ENCODE peak calls at places on chromosome 5, in six cellular contexts. One of them, this sample, is unnamed.

GRCh38 chr5:83331842-83332241 is 139.7 kb upstream of the VCAN start:
- DNase-seq in fibroblast of lung: peak; percentile 42
- DNase-seq in bronchial epithelial cell: peak; percentile 5
- DNase-seq in MM.1S: no peak
- DNase-seq in spleen: no peak
- DNase-seq in stomach: no peak
- DNase-seq in this sample: peak; percentile 62

GRCh38 chr5:172686111-172686510 is 45.0 kb downstream of the NEURL1B start:
- DNase-seq in fibroblast of lung: peak; percentile 22
- DNase-seq in bronchial epithelial cell: no peak
- DNase-seq in MM.1S: no peak
- DNase-seq in spleen: peak; percentile 56
- DNase-seq in stomach: no peak
- DNase-seq in this sample: no peak

GRCh38 chr5:119578937-119579336 is 50.4 kb upstream of the FAM170A start:
- DNase-seq in fibroblast of lung: peak; percentile 1
- DNase-seq in bronchial epithelial cell: peak; percentile 59
- DNase-seq in MM.1S: peak; percentile 71
- DNase-seq in spleen: no peak
- DNase-seq in stomach: no peak
- DNase-seq in this sample: no peak

GRCh38 chr5:88940712-88941111 is 57.7 kb upstream of the MEF2C start:
- DNase-seq in fibroblast of lung: no peak
- DNase-seq in bronchial epithelial cell: no peak
- DNase-seq in MM.1S: peak; percentile 15
- DNase-seq in spleen: no peak
- DNase-seq in stomach: no peak
- DNase-seq in this sample: no peak

GRCh38 chr5:8644377-8644776 is 775.4 kb downstream of the MTRR start:
- DNase-seq in fibroblast of lung: no peak
- DNase-seq in bronchial epithelial cell: no peak
- DNase-seq in MM.1S: no peak
- DNase-seq in spleen: no peak
- DNase-seq in stomach: no peak
- DNase-seq in this sample: no peak

GRCh38 chr5:52787600-52788504 is at the start of the genes ITGA1 and PELO:
- DNase-seq in fibroblast of lung: peak; percentile 76
- DNase-seq in bronchial epithelial cell: peak; percentile 59
- DNase-seq in MM.1S: peak; percentile 45
- DNase-seq in spleen: peak; percentile 89
- DNase-seq in stomach: peak; percentile 65
- DNase-seq in this sample: no peak

GRCh38 chr5:160480652-160481051 is 59.0 kb downstream of the PTTG1 start:
- DNase-seq in fibroblast of lung: no peak
- DNase-seq in bronchial epithelial cell: no peak
- DNase-seq in MM.1S: no peak
- DNase-seq in spleen: no peak
- DNase-seq in stomach: no peak
- DNase-seq in this sample: no peak

GRCh38 chr5:58983496-58983895 is 400.6 kb downstream of the RAB3C start:
- DNase-seq in fibroblast of lung: peak; percentile 12
- DNase-seq in bronchial epithelial cell: no peak
- DNase-seq in MM.1S: no peak
- DNase-seq in spleen: no peak
- DNase-seq in stomach: no peak
- DNase-seq in this sample: no peak

GRCh38 chr5:109161914-109162683 is 247.7 kb downstream of the PJA2 start:
- DNase-seq in fibroblast of lung: no peak
- DNase-seq in bronchial epithelial cell: peak; percentile 74
- DNase-seq in MM.1S: no peak
- DNase-seq in spleen: no peak
- DNase-seq in stomach: no peak
- DNase-seq in this sample: peak; percentile 13

GRCh38 chr5:39780341-39780740 is 355.6 kb upstream of the DAB2 start:
- DNase-seq in fibroblast of lung: peak; percentile 72
- DNase-seq in bronchial epithelial cell: no peak
- DNase-seq in MM.1S: no peak
- DNase-seq in spleen: no peak
- DNase-seq in stomach: no peak
- DNase-seq in this sample: no peak

GRCh38 chr5:41281215-41281810 is 68.0 kb upstream of the C6 start:
- DNase-seq in fibroblast of lung: no peak
- DNase-seq in bronchial epithelial cell: no peak
- DNase-seq in MM.1S: no peak
- DNase-seq in spleen: no peak
- DNase-seq in stomach: no peak
- DNase-seq in this sample: no peak

GRCh38 chr5:172779968-172780350 is 9.0 kb upstream of the DUSP1 start:
- DNase-seq in fibroblast of lung: no peak
- DNase-seq in bronchial epithelial cell: no peak
- DNase-seq in MM.1S: no peak
- DNase-seq in spleen: no peak
- DNase-seq in stomach: no peak
- DNase-seq in this sample: no peak

DNA sequence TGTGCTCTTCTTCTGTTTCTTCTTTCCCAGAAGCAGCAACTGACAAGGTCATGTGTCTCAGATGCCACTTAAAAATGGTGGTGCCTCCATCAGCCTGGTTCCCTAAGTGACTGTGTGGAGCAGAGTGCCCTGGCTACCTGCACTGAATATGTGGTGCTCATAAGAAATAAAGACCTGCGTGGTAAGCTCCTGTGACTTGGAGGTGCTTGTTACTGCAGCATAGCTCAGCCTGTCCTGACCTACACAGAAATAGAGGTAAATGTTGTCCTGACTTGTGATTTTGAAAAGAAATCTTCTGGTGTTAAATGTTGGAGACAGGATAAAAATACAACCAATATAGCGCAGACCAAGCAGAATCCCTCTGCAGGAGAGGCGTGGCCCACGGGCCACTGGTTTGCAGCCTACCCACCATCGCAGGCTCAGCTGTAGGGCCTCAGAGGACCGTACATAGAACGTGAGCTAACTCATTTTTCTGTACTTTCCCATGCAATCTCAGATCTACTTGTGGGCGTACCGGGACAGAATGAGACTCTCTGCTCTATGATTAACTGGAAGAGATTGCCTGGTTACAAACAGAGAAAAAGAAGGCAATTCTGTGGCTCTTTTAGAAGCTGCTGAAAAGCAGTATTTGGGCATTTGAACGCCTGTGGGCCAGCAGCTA is 79.4 kb upstream of the UNC5A start:
- DNase-seq in fibroblast of lung: no peak
- DNase-seq in bronchial epithelial cell: no peak
- DNase-seq in MM.1S: no peak
- DNase-seq in spleen: peak; percentile 35
- DNase-seq in stomach: no peak
- DNase-seq in this sample: no peak
- H3K27me3 ChIP-seq in fibroblast of lung: peaks cover 44% of the 10 kb centered on the region
- H3K27me3 ChIP-seq in bronchial epithelial cell: peaks cover 7% of the 10 kb centered on the region
- H3K27me3 ChIP-seq in MM.1S: peaks cover 97% of the 10 kb centered on the region
- H3K27me3 ChIP-seq in spleen: peaks cover 97% of the 10 kb centered on the region
- H3K27me3 ChIP-seq in stomach: peaks cover 96% of the 10 kb centered on the region
- H3K27me3 ChIP-seq in this sample: peaks cover 25% of the 10 kb centered on the region

DNA sequence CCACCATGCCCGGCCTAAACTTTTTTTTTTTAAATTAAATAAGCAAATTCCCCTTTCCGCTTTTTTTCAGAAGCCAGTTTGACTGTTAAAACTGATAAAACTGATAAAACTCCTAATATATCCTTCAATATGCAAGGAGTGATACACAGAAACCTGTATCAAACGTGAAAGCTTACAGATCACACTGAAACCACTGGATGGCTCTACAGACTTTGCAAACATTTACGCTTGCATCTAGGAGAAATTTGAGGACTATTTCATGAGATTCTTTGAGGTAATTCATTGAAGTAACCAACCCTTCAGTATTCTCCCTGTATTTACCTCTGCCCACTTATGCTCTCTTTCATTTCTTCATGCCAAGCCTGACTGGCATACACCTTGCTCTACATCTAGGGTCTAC is 40.6 kb upstream of the CHD1 start:
- DNase-seq in fibroblast of lung: no peak
- DNase-seq in bronchial epithelial cell: no peak
- DNase-seq in MM.1S: no peak
- DNase-seq in spleen: no peak
- DNase-seq in stomach: no peak
- DNase-seq in this sample: no peak
- TF ChIP-seq CTCF in fibroblast of lung: no peak
- TF ChIP-seq CTCF in bronchial epithelial cell: no peak
- TF ChIP-seq CTCF in MM.1S: no peak
- TF ChIP-seq CTCF in spleen: no peak
- TF ChIP-seq CTCF in stomach: no peak
- TF ChIP-seq CTCF in this sample: no peak

DNA sequence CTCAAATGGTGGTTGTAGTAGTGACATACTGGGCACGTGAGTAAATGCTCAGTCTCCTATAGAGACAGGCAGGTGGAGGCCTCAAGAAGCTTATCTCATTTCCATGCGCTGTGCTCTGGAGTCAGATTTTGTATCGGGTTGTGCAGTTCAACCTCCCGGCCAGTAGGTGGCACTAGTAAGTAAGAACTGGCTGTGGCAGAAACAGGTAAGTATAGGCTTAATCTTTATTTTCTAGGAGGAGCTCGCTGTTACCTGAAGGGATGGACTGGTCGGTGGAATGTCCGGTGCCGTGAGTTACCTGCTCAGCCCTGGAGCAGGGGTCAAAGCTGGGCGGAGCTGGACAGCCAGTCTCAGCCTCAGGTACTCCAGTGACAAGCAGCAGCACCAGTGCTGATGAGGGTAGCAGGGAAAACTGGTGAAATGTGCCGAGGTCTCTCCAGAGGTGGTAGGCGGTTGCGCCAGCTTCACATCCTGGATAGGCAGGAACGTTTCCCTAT is 880.1 kb upstream of the SEMA6A start:
- DNase-seq in fibroblast of lung: no peak
- DNase-seq in bronchial epithelial cell: peak; percentile 57
- DNase-seq in MM.1S: peak; percentile 83
- DNase-seq in spleen: peak; percentile 71
- DNase-seq in stomach: peak; percentile 61
- DNase-seq in this sample: no peak
- H3K4me3 ChIP-seq in fibroblast of lung: no peak overlapping the region
- H3K4me3 ChIP-seq in bronchial epithelial cell: peak overlapping the region; percentile 41
- H3K4me3 ChIP-seq in MM.1S: peak overlapping the region; percentile 83
- H3K4me3 ChIP-seq in spleen: peak overlapping the region; percentile 59
- H3K4me3 ChIP-seq in stomach: peak overlapping the region; percentile 46
- H3K4me3 ChIP-seq in this sample: no peak overlapping the region

DNA sequence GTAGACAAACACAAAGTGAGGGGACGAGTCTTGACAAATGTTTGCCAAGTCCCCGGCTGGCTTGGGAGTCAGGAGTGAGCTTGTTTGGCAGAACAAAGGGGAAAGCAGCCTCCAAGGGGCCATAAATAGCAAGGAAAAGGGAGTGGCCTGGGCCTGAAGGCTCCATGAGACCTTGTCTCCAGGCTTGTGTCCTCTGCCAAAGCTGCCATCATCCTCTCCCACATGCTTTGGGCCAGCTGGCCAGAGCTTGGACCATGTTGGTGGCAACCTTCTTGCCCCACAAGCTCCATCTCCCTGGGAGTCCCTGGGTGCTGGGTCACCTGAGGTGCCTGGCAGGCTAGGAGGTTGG is 13.3 kb upstream of the PITX1 start:
- DNase-seq in fibroblast of lung: no peak
- DNase-seq in bronchial epithelial cell: no peak
- DNase-seq in MM.1S: no peak
- DNase-seq in spleen: no peak
- DNase-seq in stomach: no peak
- DNase-seq in this sample: no peak
- H3K27me3 ChIP-seq in fibroblast of lung: peaks cover 48% of the 10 kb centered on the region
- H3K27me3 ChIP-seq in bronchial epithelial cell: peaks cover 3% of the 10 kb centered on the region
- H3K27me3 ChIP-seq in MM.1S: no peaks in the 10 kb centered on the region
- H3K27me3 ChIP-seq in spleen: peaks cover 100% of the 10 kb centered on the region
- H3K27me3 ChIP-seq in stomach: peaks cover 99% of the 10 kb centered on the region
- H3K27me3 ChIP-seq in this sample: peaks cover 35% of the 10 kb centered on the region

GRCh38 chr5:170219615-170220014 is 13.2 kb upstream of the C5orf58 start:
- DNase-seq in fibroblast of lung: peak; percentile 84
- DNase-seq in bronchial epithelial cell: peak; percentile 86
- DNase-seq in MM.1S: no peak
- DNase-seq in spleen: no peak
- DNase-seq in stomach: no peak
- DNase-seq in this sample: peak; percentile 30

GRCh38 chr5:170223906-170224305 is 8.9 kb upstream of the C5orf58 start:
- DNase-seq in fibroblast of lung: no peak
- DNase-seq in bronchial epithelial cell: peak; percentile 85
- DNase-seq in MM.1S: no peak
- DNase-seq in spleen: no peak
- DNase-seq in stomach: no peak
- DNase-seq in this sample: no peak

GRCh38 chr5:170223349-170223748 is 9.4 kb upstream of the C5orf58 start:
- DNase-seq in fibroblast of lung: peak; percentile 32
- DNase-seq in bronchial epithelial cell: no peak
- DNase-seq in MM.1S: no peak
- DNase-seq in spleen: no peak
- DNase-seq in stomach: no peak
- DNase-seq in this sample: no peak

GRCh38 chr5:170220196-170220595 is 12.6 kb upstream of the C5orf58 start:
- DNase-seq in fibroblast of lung: no peak
- DNase-seq in bronchial epithelial cell: no peak
- DNase-seq in MM.1S: no peak
- DNase-seq in spleen: no peak
- DNase-seq in stomach: no peak
- DNase-seq in this sample: no peak

DNA sequence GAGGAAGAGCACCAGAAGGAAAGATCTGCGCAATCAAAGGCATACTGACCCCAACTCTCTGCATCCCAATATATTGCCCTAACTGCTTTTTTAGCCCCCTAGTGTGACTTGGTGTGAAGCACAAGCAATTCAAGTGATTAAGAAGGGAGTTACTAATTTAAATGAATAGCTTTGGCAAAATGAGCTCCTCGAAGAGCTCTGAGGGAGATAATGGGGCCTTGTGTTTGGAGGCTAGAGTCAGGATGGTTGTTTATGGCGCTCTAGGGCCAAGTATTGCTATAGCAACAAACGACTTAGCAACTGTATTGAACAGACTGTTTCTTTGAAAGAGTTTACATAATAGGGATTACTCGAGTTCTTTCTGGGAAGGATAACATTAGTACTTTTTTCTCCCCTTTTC is 11.5 kb upstream of the C5orf58 start:
- DNase-seq in fibroblast of lung: peak; percentile 37
- DNase-seq in bronchial epithelial cell: no peak
- DNase-seq in MM.1S: no peak
- DNase-seq in spleen: no peak
- DNase-seq in stomach: no peak
- DNase-seq in this sample: no peak
- TF ChIP-seq CTCF in fibroblast of lung: no peak
- TF ChIP-seq CTCF in bronchial epithelial cell: no peak
- TF ChIP-seq CTCF in MM.1S: no peak
- TF ChIP-seq CTCF in spleen: no peak
- TF ChIP-seq CTCF in stomach: no peak
- TF ChIP-seq CTCF in this sample: no peak

DNA sequence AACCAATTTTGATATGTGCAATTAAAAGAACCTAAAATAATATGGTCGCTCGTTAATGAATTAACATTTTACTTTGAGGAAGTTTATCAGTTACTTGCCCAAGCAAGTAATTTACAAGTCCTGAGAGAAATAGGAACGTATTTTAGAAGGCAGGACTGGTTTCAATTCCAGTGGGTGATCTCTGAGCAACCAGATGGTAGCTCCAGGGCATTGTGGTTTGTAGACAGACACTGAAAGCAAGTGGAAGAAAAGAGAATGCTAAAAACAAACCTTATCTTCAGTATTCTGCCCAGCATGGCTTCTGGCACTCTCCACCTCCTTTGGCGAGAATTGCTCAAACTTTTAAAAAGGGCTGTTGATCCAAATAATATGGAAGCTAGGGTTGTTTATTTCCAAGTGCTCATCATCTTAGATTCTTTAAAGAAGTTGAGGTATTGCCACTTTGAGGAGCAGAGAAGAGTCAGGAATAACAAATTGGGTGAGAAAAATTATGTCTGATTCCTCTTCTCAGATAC is 31.8 kb upstream of the ERAP2 start:
- DNase-seq in fibroblast of lung: peak; percentile 35
- DNase-seq in bronchial epithelial cell: no peak
- DNase-seq in MM.1S: peak; percentile 70
- DNase-seq in spleen: no peak
- DNase-seq in stomach: no peak
- DNase-seq in this sample: peak; percentile 53
- H3K4me3 ChIP-seq in fibroblast of lung: no peak overlapping the region
- H3K4me3 ChIP-seq in bronchial epithelial cell: no peak overlapping the region
- H3K4me3 ChIP-seq in MM.1S: no peak overlapping the region
- H3K4me3 ChIP-seq in spleen: no peak overlapping the region
- H3K4me3 ChIP-seq in stomach: no peak overlapping the region
- H3K4me3 ChIP-seq in this sample: no peak overlapping the region